ENCODE peak calls at places on chromosome 15, in nine cellular contexts. X, L, U, I, B, Y, C, G and S are unnamed samples.

GRCh38 chr15:55707985-55708384 is 35.0 kb downstream of the PRTG start:
- DNase-seq in B (no peak), U (no peak), I (no peak), G (no peak), C (no peak), L (no peak), X (no peak), Y (no peak), S (no peak)

GRCh38 chr15:68275165-68275746 is 2.3 kb upstream of the FEM1B start:
- DNase-seq in B (no peak), X (no peak), G (no peak), C (no peak), Y (no peak), I (no peak), L (peak; percentile 63), U (no peak), S (no peak)

GRCh38 chr15:40344217-40344616 is 3.5 kb upstream of the CCDC9B start:
- DNase-seq in G (no peak), I (no peak), Y (no peak), B (no peak), C (no peak), L (no peak), U (no peak), X (no peak), S (no peak)

GRCh38 chr15:35305031-35305555 is 220.0 kb upstream of the NANOGP8 start:
- DNase-seq in Y (no peak), X (no peak), B (no peak), L (no peak), I (no peak), U (no peak), G (no peak), C (no peak), S (no peak)

GRCh38 chr15:35289029-35289617 is 204.0 kb upstream of the NANOGP8 start:
- DNase-seq in Y (no peak), I (no peak), B (peak; percentile 13), C (peak; percentile 35), U (no peak), L (no peak), G (peak; percentile 37), X (no peak), S (no peak)

GRCh38 chr15:88769161-88769971 is 33.9 kb upstream of the ACAN start:
- DNase-seq in I (no peak), Y (no peak), U (no peak), C (no peak), X (no peak), G (no peak), B (no peak), L (no peak), S (no peak)

GRCh38 chr15:34793901-34794300 is 1.4 kb downstream of the ACTC1 start:
- DNase-seq in B (peak; percentile 16), Y (no peak), U (no peak), X (no peak), C (no peak), L (no peak), G (no peak), I (no peak), S (no peak)

GRCh38 chr15:31082771-31083393 is 18.6 kb downstream of the TRPM1 start:
- DNase-seq in G (no peak), U (no peak), X (no peak), B (no peak), Y (no peak), L (peak; percentile 57), I (no peak), C (no peak), S (no peak)

GRCh38 chr15:87493803-87494202 is 762.7 kb downstream of the NTRK3 start:
- DNase-seq in B (no peak), X (no peak), C (no peak), U (no peak), Y (no peak), I (no peak), G (no peak), L (no peak), S (no peak)

GRCh38 chr15:74790080-74790916 is 8.4 kb downstream of the CSK start:
- DNase-seq in C (no peak), U (peak; percentile 34), X (no peak), I (peak; percentile 72), G (no peak), B (peak; percentile 53), Y (no peak), L (peak; percentile 61), S (peak; percentile 66)

GRCh38 chr15:55003900-55004879 is 192.6 kb downstream of the RSL24D1 start:
- DNase-seq in C (peak; percentile 31), Y (no peak), X (no peak), B (no peak), G (no peak), I (no peak), U (no peak), L (no peak), S (no peak)

GRCh38 chr15:70086636-70087035 is 11.1 kb downstream of the TLE3 start:
- DNase-seq in X (no peak), C (no peak), B (no peak), L (no peak), U (no peak), I (no peak), G (no peak), Y (no peak), S (no peak)

GRCh38 chr15:95129589-95129988 is 898.2 kb downstream of the MCTP2 start:
- DNase-seq in U (no peak), B (peak; percentile 11), L (no peak), G (no peak), I (peak; percentile 54), X (no peak), Y (no peak), C (no peak), S (no peak)

GRCh38 chr15:100897201-100897872 is 17.7 kb downstream of the ALDH1A3 start:
- DNase-seq in C (no peak), G (no peak), B (no peak), Y (no peak), U (no peak), X (no peak), L (no peak), I (no peak), S (no peak)
- H3K27ac ChIP-seq in C (no peak overlapping the region), G (no peak overlapping the region), B (no peak overlapping the region), Y (no peak overlapping the region), U (no peak overlapping the region), X (no peak overlapping the region), L (no peak overlapping the region), I (no peak overlapping the region), S (no peak overlapping the region)

DNA sequence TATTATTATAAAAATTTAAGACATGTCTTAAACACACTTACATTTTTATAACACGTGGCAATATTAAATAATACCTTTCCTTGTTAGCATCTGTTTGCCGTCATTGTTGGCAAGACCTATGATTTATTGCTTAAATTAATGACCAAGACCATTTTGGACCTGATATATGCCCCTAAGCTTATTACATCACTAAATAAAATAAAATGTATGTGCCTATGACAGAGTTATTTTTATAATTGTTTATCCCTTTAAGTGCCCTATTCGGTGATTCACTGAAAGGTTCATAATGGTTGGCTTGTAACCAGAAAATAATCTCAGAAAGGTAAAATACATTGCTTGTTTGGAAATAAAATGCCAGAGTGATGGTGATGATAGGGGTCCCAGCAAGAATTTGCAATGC is 17.5 kb downstream of the CDIN1 start:
- DNase-seq in Y (no peak), C (no peak), U (no peak), L (no peak), X (no peak), B (no peak), I (no peak), G (no peak), S (no peak)
- H3K27ac ChIP-seq in Y (no peak overlapping the region), C (no peak overlapping the region), U (no peak overlapping the region), L (no peak overlapping the region), X (no peak overlapping the region), B (no peak overlapping the region), I (no peak overlapping the region), G (no peak overlapping the region), S (no peak overlapping the region)

GRCh38 chr15:76162784-76163428 is 103.1 kb downstream of the TMEM266 start:
- DNase-seq in U (no peak), X (no peak), G (no peak), B (no peak), I (no peak), Y (no peak), C (no peak), L (no peak), S (no peak)
- H3K27ac ChIP-seq in U (no peak overlapping the region), X (no peak overlapping the region), G (no peak overlapping the region), B (peak overlapping the region; percentile 44), I (peak overlapping the region; percentile 30), Y (no peak overlapping the region), C (no peak overlapping the region), L (peak overlapping the region; percentile 33), S (no peak overlapping the region)

GRCh38 chr15:51203797-51204196 is 109.1 kb upstream of the TNFAIP8L3 start:
- DNase-seq in G (no peak), I (no peak), C (no peak), L (no peak), Y (no peak), U (no peak), X (no peak), B (no peak), S (no peak)
- H3K27ac ChIP-seq in G (no peak overlapping the region), I (no peak overlapping the region), C (no peak overlapping the region), L (no peak overlapping the region), Y (no peak overlapping the region), U (no peak overlapping the region), X (no peak overlapping the region), B (no peak overlapping the region), S (no peak overlapping the region)

GRCh38 chr15:84721381-84721780 is 5.4 kb upstream of the SEC11A start:
- DNase-seq in I (no peak), G (no peak), X (no peak), Y (no peak), B (no peak), L (no peak), U (no peak), C (no peak), S (no peak)
- H3K27ac ChIP-seq in I (no peak overlapping the region), G (no peak overlapping the region), X (no peak overlapping the region), Y (no peak overlapping the region), B (no peak overlapping the region), L (no peak overlapping the region), U (no peak overlapping the region), C (no peak overlapping the region), S (no peak overlapping the region)

GRCh38 chr15:66894986-66895780 is 170.2 kb upstream of the SMAD3 start:
- DNase-seq in C (no peak), L (no peak), G (no peak), X (no peak), B (no peak), U (no peak), I (no peak), Y (no peak), S (no peak)

GRCh38 chr15:66893294-66893693 is 172.1 kb upstream of the SMAD3 start:
- DNase-seq in B (no peak), U (no peak), Y (no peak), X (no peak), C (no peak), G (no peak), I (no peak), L (no peak), S (no peak)

GRCh38 chr15:66895794-66896453 is 169.5 kb upstream of the SMAD3 start:
- DNase-seq in X (no peak), G (no peak), I (no peak), U (no peak), L (no peak), Y (no peak), C (no peak), B (no peak), S (no peak)

GRCh38 chr15:66896611-66897010 is 168.8 kb upstream of the SMAD3 start:
- DNase-seq in B (peak; percentile 50), Y (no peak), C (no peak), G (no peak), I (no peak), U (no peak), L (no peak), X (no peak), S (no peak)

GRCh38 chr15:66894363-66894762 is 171.0 kb upstream of the SMAD3 start:
- DNase-seq in G (no peak), C (no peak), I (no peak), L (no peak), U (no peak), X (no peak), Y (no peak), B (no peak), S (no peak)
- H3K27ac ChIP-seq in G (peak overlapping the region; percentile 98), C (no peak overlapping the region), I (no peak overlapping the region), L (no peak overlapping the region), U (no peak overlapping the region), X (no peak overlapping the region), Y (no peak overlapping the region), B (no peak overlapping the region), S (no peak overlapping the region)